ENCODE peak calls at places on chromosomes 3 and 15, in nine cellular contexts. L, W, F, Z, R, C, A, J and K are unnamed samples.

GRCh38 chr15:93141373-93141790 is 52.4 kb upstream of the RGMA start:
- DNase-seq in R (no peak), Z (no peak), A (no peak), J (no peak), W (no peak), L (no peak), C (no peak), F (no peak), K (no peak)

GRCh38 chr15:67825880-67826716 is 789 bp downstream of the SKOR1 start:
- DNase-seq in A (no peak), F (no peak), Z (no peak), C (no peak), W (no peak), R (no peak), L (no peak), J (no peak), K (no peak)

GRCh38 chr15:98865397-98866339 is 141.9 kb downstream of the PGPEP1L start:
- DNase-seq in R (peak), W (no peak), F (no peak), Z (peak), A (peak), L (peak), C (peak), J (peak), K (peak)

GRCh38 chr15:64855206-64856000 is 13.7 kb downstream of the PLEKHO2 start:
- DNase-seq in F (no peak), R (peak), Z (no peak), C (no peak), J (peak), W (peak), L (no peak), A (no peak), K (no peak)

GRCh38 chr3:143433787-143434378 is 314.3 kb downstream of the CHST2 start:
- DNase-seq in L (no peak), R (no peak), F (no peak), Z (no peak), J (no peak), A (no peak), W (no peak), C (no peak), K (no peak)

GRCh38 chr15:67917636-67918035 is 77.8 kb upstream of the RNU6-1 start:
- DNase-seq in C (no peak), J (no peak), A (no peak), F (no peak), Z (no peak), W (no peak), R (no peak), L (no peak), K (no peak)

GRCh38 chr15:25508369-25509002 is 69.7 kb upstream of the UBE3A start:
- DNase-seq in L (peak), W (peak), Z (no peak), R (peak), J (peak), A (no peak), F (peak), C (peak), K (peak)

GRCh38 chr3:24123596-24123995 is 178.5 kb downstream of the NR1D2 start:
- DNase-seq in R (no peak), W (peak), F (no peak), Z (no peak), C (no peak), J (peak), L (peak), A (no peak), K (no peak)

GRCh38 chr3:81638480-81638879 is 123.0 kb downstream of the GBE1 start:
- DNase-seq in Z (no peak), L (no peak), F (no peak), A (no peak), R (no peak), W (no peak), C (no peak), J (no peak), K (no peak)

GRCh38 chr3:59408047-59408624 is 358.3 kb upstream of the CFAP20DC start:
- DNase-seq in W (no peak), Z (no peak), R (no peak), J (no peak), F (no peak), L (no peak), C (no peak), A (no peak), K (no peak)

GRCh38 chr3:151750181-151750580 is 16.5 kb downstream of the AADACL2 start:
- DNase-seq in W (no peak), J (no peak), F (no peak), R (no peak), A (no peak), L (no peak), C (no peak), Z (no peak), K (no peak)

GRCh38 chr3:141949972-141950371 is 73.5 kb downstream of the ATP1B3 start:
- DNase-seq in F (no peak), W (no peak), L (no peak), R (no peak), A (no peak), J (no peak), C (no peak), Z (no peak), K (no peak)

GRCh38 chr3:139523166-139523565 is 16.4 kb downstream of the RBP1 start:
- DNase-seq in J (no peak), R (no peak), W (no peak), L (no peak), Z (no peak), C (no peak), F (no peak), A (no peak), K (no peak)

GRCh38 chr3:81289676-81290075 is 471.8 kb downstream of the GBE1 start:
- DNase-seq in C (no peak), L (no peak), F (no peak), Z (no peak), R (no peak), J (no peak), A (no peak), W (no peak), K (no peak)

GRCh38 chr15:100438570-100438969 is 90.2 kb downstream of the CERS3 start:
- DNase-seq in C (peak), F (no peak), J (peak), W (no peak), R (peak), A (no peak), L (peak), Z (no peak), K (peak)

GRCh38 chr3:109115451-109115850 is 2.5 kb downstream of the MORC1 start:
- DNase-seq in Z (no peak), J (peak), W (no peak), A (no peak), C (no peak), R (no peak), L (no peak), F (no peak), K (no peak)

GRCh38 chr3:39150803-39151631 is 2.4 kb downstream of the CSRNP1 start:
- DNase-seq in W (peak), R (no peak), C (peak), Z (no peak), F (peak), L (peak), A (peak), J (peak), K (peak)

GRCh38 chr3:128854382-128854939 is 25.0 kb upstream of the ACAD9 start:
- DNase-seq in W (no peak), J (no peak), C (no peak), F (no peak), Z (no peak), A (no peak), L (no peak), R (no peak), K (no peak)

GRCh38 chr3:168620854-168621253 is 525.1 kb upstream of the GOLIM4 start:
- DNase-seq in J (peak), Z (peak), W (no peak), R (peak), F (no peak), C (no peak), A (peak), L (peak), K (peak)

GRCh38 chr15:28085489-28086174 is 13.5 kb downstream of the OCA2 start:
- DNase-seq in R (no peak), A (no peak), C (no peak), F (no peak), L (no peak), W (no peak), Z (no peak), J (no peak), K (no peak)

GRCh38 chr3:56748663-56749231 is 53.0 kb downstream of the ARHGEF3 start:
- DNase-seq in A (no peak), R (no peak), L (no peak), F (no peak), J (no peak), W (no peak), C (peak), Z (no peak), K (no peak)

GRCh38 chr3:169660709-169661566 is 2.6 kb downstream of the MECOM start:
- DNase-seq in R (no peak), L (peak), Z (no peak), A (peak), J (peak), F (no peak), W (peak), C (no peak), K (peak)

GRCh38 chr3:172159962-172160538 is 120.7 kb downstream of the FNDC3B start:
- DNase-seq in F (no peak), J (peak), L (peak), A (no peak), C (no peak), R (no peak), Z (no peak), W (no peak), K (no peak)